ENCODE peak calls at places on chromosomes 7 and 10, in six cellular contexts. Q is H9, U is IMR-90, H is H1, S is neuronal stem cell, K is trophoblast cell. W is an unnamed sample.

GRCh38 chr10:110483633-110484032 is 14.1 kb upstream of the DUSP5 start:
- DNase-seq in U (no peak), K (peak), Q (no peak), S (no peak), H (no peak), W (no peak)

GRCh38 chr7:2812831-2813230 is 31.3 kb downstream of the GNA12 start:
- DNase-seq in Q (no peak), H (no peak), U (no peak), K (peak), S (no peak), W (peak)

GRCh38 chr7:120867932-120868331 is 10.0 kb upstream of the TSPAN12 start:
- DNase-seq in Q (no peak), H (no peak), S (no peak), U (no peak), K (peak), W (peak)

GRCh38 chr10:52314822-52315552 is 906 bp downstream of the DKK1 start:
- DNase-seq in U (peak), H (no peak), S (no peak), Q (no peak), K (no peak), W (peak)

GRCh38 chr10:49556723-49557122 is 17.8 kb upstream of the ERCC6 start:
- DNase-seq in H (no peak), U (peak), Q (no peak), K (no peak), S (no peak), W (no peak)

GRCh38 chr7:123665157-123665556 is 9.5 kb downstream of the LMOD2 start:
- DNase-seq in Q (no peak), U (peak), K (no peak), H (no peak), S (no peak), W (no peak)

GRCh38 chr10:123573236-123574147 is 92.7 kb upstream of the GPR26 start:
- DNase-seq in S (peak), Q (peak), U (no peak), H (peak), K (peak), W (no peak)

GRCh38 chr10:819326-819725 is 112.2 kb downstream of the LARP4B start:
- DNase-seq in S (no peak), K (no peak), Q (no peak), H (no peak), U (peak), W (peak)

GRCh38 chr7:50687575-50688261 is 95.0 kb downstream of the GRB10 start:
- DNase-seq in U (peak), S (no peak), K (no peak), Q (no peak), H (no peak), W (no peak)

GRCh38 chr7:111410899-111411298 is 151.4 kb downstream of the IMMP2L start:
- DNase-seq in K (no peak), S (no peak), U (no peak), Q (no peak), H (no peak), W (no peak)

GRCh38 chr7:103658055-103659010 is 212.3 kb upstream of the SLC26A5 start:
- DNase-seq in H (no peak), S (no peak), U (peak), K (no peak), Q (no peak), W (no peak)

GRCh38 chr10:373516-374309 is 238.5 kb downstream of the ZMYND11 start:
- DNase-seq in H (no peak), S (peak), K (peak), Q (no peak), U (peak), W (peak)

GRCh38 chr10:110134917-110135316 is 72.5 kb upstream of the MXI1 start:
- DNase-seq in K (no peak), Q (no peak), S (no peak), U (no peak), H (no peak), W (no peak)

GRCh38 chr7:34309116-34309515 is 348.9 kb upstream of the NPSR1 start:
- DNase-seq in S (no peak), K (no peak), H (no peak), Q (no peak), U (no peak), W (no peak)

GRCh38 chr7:106606120-106606519 is 54.8 kb downstream of the CCDC71L start:
- DNase-seq in Q (no peak), K (no peak), S (no peak), H (no peak), U (no peak), W (no peak)

GRCh38 chr10:120514035-120514620 is 57.1 kb downstream of the PLPP4 start:
- DNase-seq in H (peak), S (peak), U (peak), Q (peak), K (peak), W (peak)

GRCh38 chr10:63887600-63888396 is 366.6 kb downstream of the REEP3 start:
- DNase-seq in Q (no peak), H (no peak), K (no peak), U (no peak), S (no peak), W (no peak)

GRCh38 chr7:149071641-149072437 is 18.7 kb downstream of the ZNF786 start:
- DNase-seq in H (peak), U (peak), K (no peak), Q (peak), S (peak), W (peak)

GRCh38 chr10:75127481-75127880 is 16.0 kb downstream of the SAMD8 start:
- DNase-seq in K (no peak), Q (no peak), H (no peak), S (no peak), U (peak), W (peak)

GRCh38 chr10:131126321-131127121 is 185.0 kb downstream of the TCERG1L start:
- DNase-seq in U (no peak), Q (peak), K (no peak), H (no peak), S (no peak), W (no peak)

GRCh38 chr7:36208406-36208805 is 55.4 kb downstream of the EEPD1 start:
- DNase-seq in S (no peak), K (no peak), H (no peak), Q (no peak), U (peak), W (peak)

GRCh38 chr7:148270576-148270975 is 320.0 kb upstream of the C7orf33 start:
- DNase-seq in U (no peak), Q (no peak), K (peak), H (no peak), S (no peak), W (no peak)

GRCh38 chr10:44978213-44978569 is 418 bp downstream of the DEPP1 start:
- DNase-seq in H (no peak), U (no peak), S (no peak), K (no peak), Q (no peak), W (no peak)

GRCh38 chr7:79502151-79502550 is 48.7 kb upstream of the MAGI2 start:
- DNase-seq in Q (no peak), K (no peak), H (no peak), U (no peak), S (no peak), W (no peak)

GRCh38 chr7:24902276-24902675 is 77.7 kb downstream of the OSBPL3 start:
- DNase-seq in U (peak), H (no peak), Q (no peak), S (no peak), K (no peak), W (no peak)

GRCh38 chr7:93475811-93476210 is 98.7 kb downstream of the CALCR start:
- DNase-seq in U (no peak), K (no peak), S (no peak), H (no peak), Q (no peak), W (no peak)

GRCh38 chr10:88908194-88908593 is 28.1 kb downstream of the STAMBPL1 start:
- DNase-seq in U (no peak), S (no peak), H (no peak), K (no peak), Q (no peak), W (no peak)

GRCh38 chr10:65518379-65518778 is 1407.5 kb upstream of the LRRTM3 start:
- DNase-seq in Q (no peak), S (no peak), H (no peak), U (no peak), K (no peak), W (peak)

GRCh38 chr7:3559178-3559765 is 258.2 kb downstream of the SDK1 start:
- DNase-seq in Q (no peak), H (no peak), S (no peak), U (peak), K (no peak), W (peak)

GRCh38 chr10:33772370-33773331 is 438.2 kb upstream of the NRP1 start:
- DNase-seq in K (no peak), U (no peak), H (peak), S (peak), Q (peak), W (peak)

GRCh38 chr7:143887078-143887477 is 14.9 kb downstream of the TCAF1 start:
- DNase-seq in K (no peak), U (peak), Q (no peak), S (no peak), H (no peak), W (no peak)
- H4K8ac ChIP-seq in K (no peak), U (no peak), Q (no peak), S (no peak), H (no peak), W (no peak)

DNA sequence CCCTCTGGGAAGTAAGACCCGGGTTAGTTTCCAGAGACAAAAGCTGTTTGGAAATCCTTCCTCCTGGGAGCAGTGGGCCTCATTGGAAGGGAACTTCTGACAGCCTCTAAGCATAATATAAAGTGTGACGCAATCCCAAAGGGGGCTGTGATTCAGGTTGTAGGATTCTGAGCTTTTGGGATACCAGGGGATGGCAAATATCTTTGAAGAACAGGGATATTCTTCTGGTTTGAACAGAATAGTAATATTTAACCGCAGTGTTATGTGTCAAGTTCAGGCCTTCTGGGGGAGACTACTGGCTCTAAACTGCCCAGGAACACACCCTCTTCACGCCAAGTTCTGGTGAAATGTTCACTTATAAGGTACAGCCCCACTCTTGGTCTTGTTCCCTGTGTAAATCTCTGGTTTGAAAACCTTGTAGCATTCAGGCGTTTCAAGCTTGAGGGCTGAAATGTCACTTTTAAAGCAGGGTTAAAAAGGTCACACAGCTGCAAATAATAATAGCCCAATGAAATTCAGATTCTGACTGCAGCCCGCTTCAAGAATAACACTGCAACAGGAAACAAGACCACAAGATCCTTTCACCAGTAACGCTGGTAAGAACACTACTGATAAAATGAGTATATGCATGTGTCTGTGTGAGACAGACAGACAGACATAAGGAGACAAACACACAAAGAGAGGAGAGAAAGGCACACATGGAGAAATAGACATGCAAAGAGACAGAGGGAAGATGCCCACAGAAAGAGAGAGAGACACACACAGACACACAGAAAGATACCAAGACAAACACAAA is 69.0 kb downstream of the CREB5 start:
- DNase-seq in Q (no peak), U (peak), S (peak), K (no peak), H (no peak), W (peak)
- H2AFZ ChIP-seq in Q (no peak), U (no peak), S (no peak), K (no peak), H (peak), W (no peak)

DNA sequence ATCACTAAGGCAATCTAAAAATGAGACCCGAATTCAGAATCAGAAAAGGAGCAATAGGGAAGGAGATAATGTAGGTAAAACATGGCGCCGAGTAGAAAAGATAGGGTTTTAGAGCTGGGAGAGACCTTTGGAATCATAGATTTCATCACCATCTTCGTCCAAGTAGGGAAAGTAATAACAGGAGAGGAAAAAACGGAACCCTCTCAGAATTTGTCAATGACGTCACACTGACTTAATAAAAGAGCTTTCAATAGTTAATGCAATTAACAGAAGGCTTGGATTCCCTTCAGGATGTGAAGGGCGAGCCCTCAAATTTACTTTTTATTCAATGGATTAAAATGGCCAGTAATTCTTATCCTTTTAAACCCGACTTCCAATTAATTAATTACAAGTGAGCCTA is 959 bp upstream of the UBN2 start:
- DNase-seq in Q (no peak), H (no peak), U (no peak), S (no peak), K (no peak), W (no peak)
- H3K23ac ChIP-seq in Q (no peak), H (no peak), U (no peak), S (no peak), K (no peak), W (no peak)

GRCh38 chr7:101814081-101814995 is 3.1 kb upstream of the CUX1 start:
- DNase-seq in S (peak), U (peak), K (peak), Q (peak), H (no peak), W (peak)

GRCh38 chr7:101817930-101818698 is 688 bp downstream of the CUX1 start:
- DNase-seq in K (no peak), U (peak), S (no peak), H (no peak), Q (no peak), W (peak)

GRCh38 chr7:101817031-101817929 is at the start of gene CUX1:
- DNase-seq in K (peak), Q (peak), S (no peak), H (no peak), U (no peak), W (peak)

GRCh38 chr7:101814996-101815825 is 2.2 kb upstream of the CUX1 start:
- DNase-seq in S (no peak), H (no peak), K (no peak), Q (peak), U (peak), W (peak)

DNA sequence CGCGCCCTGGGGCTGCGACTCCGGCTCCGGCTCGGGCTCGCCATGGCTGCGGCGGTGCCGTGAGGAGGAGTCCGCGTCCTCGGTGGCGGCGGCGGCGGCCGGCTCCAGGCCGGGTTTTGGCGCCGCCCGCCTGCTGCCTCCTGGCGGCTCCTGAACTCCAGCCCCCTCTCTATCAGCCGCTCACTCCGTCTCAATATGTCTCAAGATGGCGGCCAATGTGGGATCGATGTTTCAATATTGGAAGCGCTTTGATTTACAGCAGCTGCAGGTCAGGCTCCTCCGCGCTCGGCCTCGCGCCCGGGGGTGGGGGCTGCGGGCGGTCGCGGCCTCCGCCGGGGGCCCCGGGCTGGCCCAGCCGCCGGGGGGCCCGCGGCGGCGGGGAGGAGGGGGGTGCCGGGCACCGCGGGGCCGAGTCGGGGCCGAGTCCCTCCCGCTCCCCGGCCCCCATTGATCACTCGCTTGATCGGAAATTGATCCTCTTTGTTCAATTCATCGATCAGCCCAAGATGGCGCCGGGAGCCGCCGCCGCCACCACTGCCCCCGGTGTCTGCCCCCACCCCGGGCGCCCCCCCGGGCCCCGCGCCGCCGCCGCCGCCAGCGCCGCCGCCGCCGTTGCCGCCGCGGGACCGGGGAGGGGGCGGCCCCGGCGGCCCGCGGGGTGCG is 1.5 kb upstream of the CUX1 start:
- DNase-seq in Q (peak), S (peak), H (peak), K (peak), U (peak), W (peak)
- H4K8ac ChIP-seq in Q (no peak), S (no peak), H (peak), K (peak), U (peak), W (peak)

GRCh38 chr7:74289660-74290589 is 718 bp downstream of the CLIP2 start:
- DNase-seq in Q (no peak), K (no peak), U (no peak), H (no peak), S (no peak), W (no peak)
- H2AFZ ChIP-seq in Q (no peak), K (peak), U (peak), H (no peak), S (peak), W (no peak)

DNA sequence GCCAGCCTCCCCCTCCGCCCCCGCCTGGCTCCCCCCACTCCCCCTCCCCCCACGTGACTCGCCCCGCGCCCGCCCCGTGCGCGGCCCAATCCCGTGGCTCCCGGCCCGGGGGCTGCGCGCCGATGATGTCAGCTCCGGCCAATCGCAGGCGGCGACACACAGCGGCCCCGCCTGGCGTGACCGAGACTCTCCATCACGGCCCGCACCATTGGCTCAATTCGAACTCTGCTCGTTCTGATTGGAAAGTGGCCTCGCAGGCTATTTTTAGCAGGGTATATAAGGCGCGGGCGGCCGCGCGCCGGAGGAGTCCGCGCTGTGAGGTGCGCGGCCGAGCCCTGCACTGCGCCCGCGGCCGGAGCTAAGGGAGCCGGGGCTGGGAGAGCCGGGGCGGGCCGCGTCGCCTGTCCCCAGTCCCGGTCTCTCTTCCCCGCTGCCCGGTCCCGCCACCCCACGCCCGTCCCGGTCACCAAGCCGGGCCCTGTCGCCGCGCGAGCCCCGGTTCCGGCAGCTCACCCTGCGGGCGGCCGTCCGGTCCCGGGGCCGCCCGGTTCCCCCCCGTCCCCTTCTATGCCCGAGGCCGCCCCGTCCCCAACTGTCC is 341 bp upstream of the KLF6 start:
- DNase-seq in S (peak), K (peak), U (peak), Q (peak), H (peak), W (peak)
- H3K23ac ChIP-seq in S (peak), K (no peak), U (peak), Q (no peak), H (no peak), W (no peak)

DNA sequence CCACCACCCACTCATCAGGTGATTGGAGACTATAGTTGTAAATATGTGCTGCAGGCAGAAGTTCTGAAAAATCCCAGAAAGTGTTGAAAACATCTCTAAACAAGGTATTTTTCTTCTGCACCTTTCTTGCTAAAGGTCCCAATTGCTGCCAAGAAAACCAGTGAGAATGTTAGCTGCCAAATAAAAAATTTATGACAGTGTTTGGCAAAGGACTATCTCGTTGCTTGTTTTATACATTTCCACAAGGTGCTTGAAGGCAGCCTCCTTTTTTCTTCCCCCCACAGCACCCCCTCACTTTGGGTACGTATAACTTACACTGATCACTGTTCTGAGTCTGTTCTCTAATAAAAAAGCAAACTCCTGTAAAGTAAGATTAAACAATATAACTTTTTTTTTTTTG is 158.6 kb upstream of the TCF7L2 start:
- DNase-seq in Q (no peak), S (no peak), U (no peak), K (no peak), H (no peak), W (no peak)
- H4K8ac ChIP-seq in Q (no peak), S (no peak), U (no peak), K (no peak), H (no peak), W (no peak)

DNA sequence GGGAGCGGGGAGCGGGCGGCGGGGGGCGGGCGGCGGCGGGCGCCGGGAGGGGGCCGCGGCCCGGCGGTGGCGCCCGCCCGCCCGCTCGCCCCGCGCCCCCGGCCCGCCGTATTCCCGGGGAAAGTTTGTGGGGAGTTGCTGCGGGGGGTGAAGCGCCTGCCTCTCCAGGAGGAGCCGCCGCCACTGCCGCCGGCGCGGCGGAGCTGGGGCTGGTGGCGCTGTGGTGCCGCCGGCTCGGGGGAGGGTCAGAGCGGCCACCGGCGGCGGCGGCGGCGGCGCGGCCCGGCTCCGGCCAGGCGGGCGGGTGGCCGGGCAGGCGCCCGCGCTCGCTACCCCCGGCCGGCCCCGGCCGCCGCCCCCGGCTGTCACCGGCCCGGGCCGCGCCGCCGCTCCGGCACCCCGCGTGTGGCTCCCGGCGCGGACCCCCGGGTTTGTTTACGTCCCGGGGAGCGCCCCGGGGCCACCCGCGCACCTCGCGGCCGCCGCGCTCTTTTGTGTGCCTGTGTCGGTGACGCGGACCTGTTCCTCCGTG is 861 bp upstream of the CUX1 start:
- DNase-seq in S (no peak), Q (no peak), K (peak), H (no peak), U (peak), W (peak)
- H2AFZ ChIP-seq in S (peak), Q (no peak), K (no peak), H (no peak), U (peak), W (no peak)